ENCODE peak calls at places on chromosomes 16 and 17, in four cellular contexts. N, Q, J and C are unnamed samples.

GRCh38 chr16:86732621-86733297 is 154.4 kb downstream of the FOXL1 start:
- DNase-seq in N (no peak), J (no peak), Q (no peak), C (no peak)

GRCh38 chr16:85303354-85303883 is 191.1 kb upstream of the CIBAR2 start:
- DNase-seq in J (peak; percentile 58), N (peak; percentile 17), Q (peak; percentile 81), C (no peak)

GRCh38 chr16:11896776-11897175 is 19.0 kb downstream of the GSPT1 start:
- DNase-seq in Q (no peak), J (no peak), N (peak; percentile 36), C (no peak)

GRCh38 chr16:12214509-12214908 is 238.0 kb downstream of the SNX29 start:
- DNase-seq in J (no peak), Q (no peak), N (no peak), C (no peak)

GRCh38 chr16:2858245-2859025 is 465 bp upstream of the PRSS22 start:
- DNase-seq in N (no peak), J (no peak), Q (peak; percentile 96), C (no peak)

GRCh38 chr17:11506635-11507034 is 91.6 kb upstream of the DNAH9 start:
- DNase-seq in J (no peak), N (no peak), Q (peak; percentile 49), C (no peak)

GRCh38 chr16:84851192-84852127 is 31.7 kb downstream of the CRISPLD2 start:
- DNase-seq in Q (no peak), J (no peak), N (peak; percentile 100), C (no peak)

GRCh38 chr16:56198755-56199114 is 7.4 kb downstream of the GNAO1 start:
- DNase-seq in J (no peak), Q (no peak), N (no peak), C (no peak)